ENCODE peak calls at places on chromosomes 12 and 14, in ten cellular contexts. One of them, this sample, is unnamed.

GRCh38 chr14:24954037-24954696 is 95.8 kb downstream of the STXBP6 start:
- DNase-seq in omental fat pad: no peak
- DNase-seq in Calu3: no peak
- DNase-seq in upper lobe of right lung: no peak
- DNase-seq in A549: no peak
- DNase-seq in thoracic aorta: no peak
- DNase-seq in left lung: no peak
- DNase-seq in HFFc6: no peak
- DNase-seq in fibroblast of lung: no peak
- DNase-seq in neural crest cell: no peak
- DNase-seq in this sample: no peak

GRCh38 chr14:77931441-77931840 is 131.5 kb downstream of the ADCK1 start:
- DNase-seq in omental fat pad: no peak
- DNase-seq in thoracic aorta: no peak
- DNase-seq in A549: no peak
- DNase-seq in HFFc6: no peak
- DNase-seq in fibroblast of lung: no peak
- DNase-seq in left lung: no peak
- DNase-seq in Calu3: no peak
- DNase-seq in neural crest cell: no peak
- DNase-seq in upper lobe of right lung: no peak
- DNase-seq in this sample: no peak

GRCh38 chr12:94225924-94226630 is 77.7 kb downstream of the PLXNC1 start:
- DNase-seq in neural crest cell: no peak
- DNase-seq in thoracic aorta: no peak
- DNase-seq in fibroblast of lung: no peak
- DNase-seq in A549: no peak
- DNase-seq in omental fat pad: no peak
- DNase-seq in HFFc6: no peak
- DNase-seq in left lung: no peak
- DNase-seq in Calu3: no peak
- DNase-seq in upper lobe of right lung: no peak
- DNase-seq in this sample: no peak

GRCh38 chr12:12398026-12398859 is 41.4 kb downstream of the BORCS5 start:
- DNase-seq in upper lobe of right lung: peak
- DNase-seq in HFFc6: peak
- DNase-seq in A549: peak
- DNase-seq in fibroblast of lung: peak
- DNase-seq in neural crest cell: no peak
- DNase-seq in Calu3: peak
- DNase-seq in thoracic aorta: peak
- DNase-seq in omental fat pad: peak
- DNase-seq in left lung: peak
- DNase-seq in this sample: no peak

GRCh38 chr12:5969156-5969973 is 24.3 kb upstream of the ANO2 start:
- DNase-seq in omental fat pad: no peak
- DNase-seq in upper lobe of right lung: no peak
- DNase-seq in Calu3: no peak
- DNase-seq in thoracic aorta: no peak
- DNase-seq in left lung: no peak
- DNase-seq in HFFc6: no peak
- DNase-seq in fibroblast of lung: no peak
- DNase-seq in A549: no peak
- DNase-seq in neural crest cell: no peak
- DNase-seq in this sample: no peak

GRCh38 chr12:40648519-40648918 is 43.7 kb upstream of the CNTN1 start:
- DNase-seq in HFFc6: no peak
- DNase-seq in upper lobe of right lung: no peak
- DNase-seq in neural crest cell: no peak
- DNase-seq in A549: no peak
- DNase-seq in thoracic aorta: no peak
- DNase-seq in left lung: no peak
- DNase-seq in omental fat pad: no peak
- DNase-seq in fibroblast of lung: no peak
- DNase-seq in Calu3: no peak
- DNase-seq in this sample: no peak

GRCh38 chr14:93171366-93171765 is 13.3 kb downstream of the MOAP1 start:
- DNase-seq in A549: no peak
- DNase-seq in thoracic aorta: no peak
- DNase-seq in neural crest cell: no peak
- DNase-seq in omental fat pad: no peak
- DNase-seq in HFFc6: no peak
- DNase-seq in upper lobe of right lung: peak
- DNase-seq in fibroblast of lung: no peak
- DNase-seq in left lung: peak
- DNase-seq in Calu3: no peak
- DNase-seq in this sample: no peak

GRCh38 chr12:79415754-79416435 is 274.9 kb downstream of the PAWR start:
- DNase-seq in left lung: no peak
- DNase-seq in upper lobe of right lung: no peak
- DNase-seq in A549: no peak
- DNase-seq in Calu3: peak
- DNase-seq in thoracic aorta: no peak
- DNase-seq in fibroblast of lung: peak
- DNase-seq in omental fat pad: no peak
- DNase-seq in HFFc6: no peak
- DNase-seq in neural crest cell: no peak
- DNase-seq in this sample: no peak

GRCh38 chr14:100738704-100739131 is 12.0 kb downstream of the DLK1 start:
- DNase-seq in thoracic aorta: no peak
- DNase-seq in A549: no peak
- DNase-seq in neural crest cell: no peak
- DNase-seq in fibroblast of lung: no peak
- DNase-seq in left lung: peak
- DNase-seq in upper lobe of right lung: peak
- DNase-seq in HFFc6: no peak
- DNase-seq in omental fat pad: no peak
- DNase-seq in Calu3: no peak
- DNase-seq in this sample: no peak

GRCh38 chr12:105223358-105223840 is 12.6 kb downstream of the APPL2 start:
- DNase-seq in thoracic aorta: no peak
- DNase-seq in A549: no peak
- DNase-seq in neural crest cell: no peak
- DNase-seq in fibroblast of lung: no peak
- DNase-seq in omental fat pad: no peak
- DNase-seq in upper lobe of right lung: no peak
- DNase-seq in HFFc6: no peak
- DNase-seq in left lung: no peak
- DNase-seq in Calu3: no peak
- DNase-seq in this sample: no peak

GRCh38 chr14:100815478-100816285 is 10.2 kb upstream of the MEG3 start:
- DNase-seq in left lung: no peak
- DNase-seq in A549: no peak
- DNase-seq in upper lobe of right lung: no peak
- DNase-seq in fibroblast of lung: peak
- DNase-seq in Calu3: no peak
- DNase-seq in neural crest cell: no peak
- DNase-seq in omental fat pad: no peak
- DNase-seq in thoracic aorta: no peak
- DNase-seq in HFFc6: no peak
- DNase-seq in this sample: no peak

GRCh38 chr12:51590347-51591019 is 550 bp upstream of the SCN8A start:
- DNase-seq in neural crest cell: peak
- DNase-seq in omental fat pad: no peak
- DNase-seq in fibroblast of lung: peak
- DNase-seq in A549: peak
- DNase-seq in HFFc6: peak
- DNase-seq in thoracic aorta: no peak
- DNase-seq in Calu3: peak
- DNase-seq in left lung: no peak
- DNase-seq in upper lobe of right lung: peak
- DNase-seq in this sample: peak

GRCh38 chr12:67826946-67827719 is 162.1 kb upstream of the IFNG-AS1 start:
- DNase-seq in HFFc6: no peak
- DNase-seq in left lung: no peak
- DNase-seq in upper lobe of right lung: no peak
- DNase-seq in A549: no peak
- DNase-seq in fibroblast of lung: peak
- DNase-seq in neural crest cell: no peak
- DNase-seq in Calu3: no peak
- DNase-seq in omental fat pad: no peak
- DNase-seq in thoracic aorta: no peak
- DNase-seq in this sample: no peak

GRCh38 chr14:86153480-86153879 is 623.5 kb downstream of the FLRT2 start:
- DNase-seq in thoracic aorta: no peak
- DNase-seq in left lung: no peak
- DNase-seq in Calu3: no peak
- DNase-seq in upper lobe of right lung: no peak
- DNase-seq in omental fat pad: no peak
- DNase-seq in neural crest cell: no peak
- DNase-seq in fibroblast of lung: no peak
- DNase-seq in A549: no peak
- DNase-seq in HFFc6: no peak
- DNase-seq in this sample: no peak

GRCh38 chr14:90941705-90942104 is 118.7 kb downstream of the RPS6KA5 start:
- DNase-seq in left lung: no peak
- DNase-seq in upper lobe of right lung: no peak
- DNase-seq in Calu3: no peak
- DNase-seq in A549: no peak
- DNase-seq in omental fat pad: no peak
- DNase-seq in thoracic aorta: no peak
- DNase-seq in HFFc6: no peak
- DNase-seq in fibroblast of lung: no peak
- DNase-seq in neural crest cell: no peak
- DNase-seq in this sample: no peak

GRCh38 chr12:112674539-112674938 is 117.0 kb upstream of the RPH3A start:
- DNase-seq in upper lobe of right lung: no peak
- DNase-seq in Calu3: no peak
- DNase-seq in A549: no peak
- DNase-seq in HFFc6: no peak
- DNase-seq in left lung: no peak
- DNase-seq in thoracic aorta: no peak
- DNase-seq in omental fat pad: no peak
- DNase-seq in neural crest cell: no peak
- DNase-seq in fibroblast of lung: no peak
- DNase-seq in this sample: no peak

GRCh38 chr12:325886-326285 is 63.2 kb downstream of the KDM5A start:
- DNase-seq in upper lobe of right lung: no peak
- DNase-seq in thoracic aorta: no peak
- DNase-seq in neural crest cell: no peak
- DNase-seq in Calu3: no peak
- DNase-seq in omental fat pad: no peak
- DNase-seq in A549: no peak
- DNase-seq in fibroblast of lung: no peak
- DNase-seq in HFFc6: no peak
- DNase-seq in left lung: no peak
- DNase-seq in this sample: no peak

GRCh38 chr12:319116-319515 is 56.5 kb upstream of the SLC6A13 start:
- DNase-seq in HFFc6: no peak
- DNase-seq in upper lobe of right lung: no peak
- DNase-seq in neural crest cell: no peak
- DNase-seq in left lung: no peak
- DNase-seq in A549: no peak
- DNase-seq in Calu3: no peak
- DNase-seq in omental fat pad: no peak
- DNase-seq in fibroblast of lung: peak
- DNase-seq in thoracic aorta: no peak
- DNase-seq in this sample: no peak

GRCh38 chr12:323507-323906 is 60.9 kb upstream of the SLC6A13 start:
- DNase-seq in fibroblast of lung: no peak
- DNase-seq in upper lobe of right lung: no peak
- DNase-seq in thoracic aorta: no peak
- DNase-seq in Calu3: no peak
- DNase-seq in HFFc6: no peak
- DNase-seq in neural crest cell: no peak
- DNase-seq in A549: no peak
- DNase-seq in left lung: no peak
- DNase-seq in omental fat pad: no peak
- DNase-seq in this sample: no peak

GRCh38 chr12:321606-322326 is 59.1 kb upstream of the SLC6A13 start:
- DNase-seq in left lung: no peak
- DNase-seq in thoracic aorta: no peak
- DNase-seq in upper lobe of right lung: no peak
- DNase-seq in Calu3: peak
- DNase-seq in neural crest cell: no peak
- DNase-seq in fibroblast of lung: no peak
- DNase-seq in HFFc6: no peak
- DNase-seq in A549: no peak
- DNase-seq in omental fat pad: no peak
- DNase-seq in this sample: no peak
- TF ChIP-seq CTCF in left lung: no peak
- TF ChIP-seq CTCF in thoracic aorta: no peak
- TF ChIP-seq CTCF in upper lobe of right lung: no peak
- TF ChIP-seq CTCF in Calu3: no peak
- TF ChIP-seq CTCF in neural crest cell: peak
- TF ChIP-seq CTCF in fibroblast of lung: peak
- TF ChIP-seq CTCF in HFFc6: peak
- TF ChIP-seq CTCF in A549: peak
- TF ChIP-seq CTCF in omental fat pad: no peak
- TF ChIP-seq CTCF in this sample: no peak

GRCh38 chr12:74903522-74903921 is 306.1 kb downstream of the KCNC2 start:
- DNase-seq in A549: no peak
- DNase-seq in HFFc6: no peak
- DNase-seq in omental fat pad: no peak
- DNase-seq in thoracic aorta: no peak
- DNase-seq in upper lobe of right lung: no peak
- DNase-seq in left lung: no peak
- DNase-seq in Calu3: no peak
- DNase-seq in fibroblast of lung: peak
- DNase-seq in neural crest cell: no peak
- DNase-seq in this sample: no peak
- TF ChIP-seq CTCF in A549: peak
- TF ChIP-seq CTCF in HFFc6: peak
- TF ChIP-seq CTCF in omental fat pad: no peak
- TF ChIP-seq CTCF in thoracic aorta: no peak
- TF ChIP-seq CTCF in upper lobe of right lung: no peak
- TF ChIP-seq CTCF in left lung: no peak
- TF ChIP-seq CTCF in Calu3: peak
- TF ChIP-seq CTCF in fibroblast of lung: peak
- TF ChIP-seq CTCF in neural crest cell: peak
- TF ChIP-seq CTCF in this sample: peak

GRCh38 chr12:92619026-92619425 is 83.8 kb upstream of the PLEKHG7 start:
- DNase-seq in left lung: no peak
- DNase-seq in neural crest cell: no peak
- DNase-seq in fibroblast of lung: no peak
- DNase-seq in omental fat pad: no peak
- DNase-seq in thoracic aorta: no peak
- DNase-seq in A549: no peak
- DNase-seq in upper lobe of right lung: no peak
- DNase-seq in Calu3: no peak
- DNase-seq in HFFc6: no peak
- DNase-seq in this sample: no peak
- TF ChIP-seq CTCF in left lung: no peak
- TF ChIP-seq CTCF in neural crest cell: no peak
- TF ChIP-seq CTCF in fibroblast of lung: no peak
- TF ChIP-seq CTCF in omental fat pad: no peak
- TF ChIP-seq CTCF in thoracic aorta: no peak
- TF ChIP-seq CTCF in A549: no peak
- TF ChIP-seq CTCF in upper lobe of right lung: no peak
- TF ChIP-seq CTCF in Calu3: no peak
- TF ChIP-seq CTCF in HFFc6: no peak
- TF ChIP-seq CTCF in this sample: no peak

DNA sequence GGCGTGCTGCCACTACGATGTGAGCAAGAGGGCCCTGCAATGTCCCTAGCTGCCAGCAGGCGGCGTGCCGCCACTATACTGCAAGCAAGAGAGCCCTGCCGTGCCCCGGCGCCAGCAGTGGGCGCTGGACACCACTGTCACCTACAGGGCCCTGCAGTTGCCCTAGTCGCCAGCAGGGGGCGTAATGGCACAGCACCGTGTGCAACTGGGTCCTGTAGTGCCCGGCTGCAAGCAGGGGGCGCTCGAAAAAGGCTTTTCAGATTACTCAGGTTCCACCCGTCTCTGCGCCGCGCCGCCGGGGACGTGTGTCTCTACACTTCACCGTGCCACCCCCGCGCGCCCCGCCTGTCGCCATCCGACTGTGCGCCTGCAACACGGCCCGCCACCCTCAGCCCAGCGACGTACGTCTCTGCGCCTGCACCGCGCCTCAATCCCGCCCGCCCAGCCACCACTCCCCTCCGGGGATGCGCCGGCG is 1356.9 kb downstream of the TMEM121 start:
- DNase-seq in HFFc6: no peak
- DNase-seq in neural crest cell: no peak
- DNase-seq in omental fat pad: no peak
- DNase-seq in Calu3: peak
- DNase-seq in thoracic aorta: no peak
- DNase-seq in A549: no peak
- DNase-seq in upper lobe of right lung: no peak
- DNase-seq in left lung: no peak
- DNase-seq in fibroblast of lung: no peak
- DNase-seq in this sample: peak
- TF ChIP-seq CTCF in HFFc6: peak
- TF ChIP-seq CTCF in neural crest cell: peak
- TF ChIP-seq CTCF in omental fat pad: no peak
- TF ChIP-seq CTCF in Calu3: peak
- TF ChIP-seq CTCF in thoracic aorta: peak
- TF ChIP-seq CTCF in A549: no peak
- TF ChIP-seq CTCF in upper lobe of right lung: peak
- TF ChIP-seq CTCF in left lung: no peak
- TF ChIP-seq CTCF in fibroblast of lung: no peak
- TF ChIP-seq CTCF in this sample: peak

This sample was measured in glutamatergic neuron.